ENCODE peak calls at places on chromosomes 4 and X, in nine cellular contexts. K is adipocyte; Y is cardiac muscle cell; G is MM.1S; E is IMR-90; X is ovary; O is CD8-positive, alpha-beta T cell; C is psoas muscle; P is heart left ventricle. J is an unnamed sample.

GRCh38 chrX:72280210-72280882 is 3.3 kb upstream of the RPS4X start:
- DNase-seq in K (no peak), Y (no peak), G (no peak), E (peak; percentile 38), X (no peak), O (no peak), C (no peak), P (no peak), J (no peak)

GRCh38 chrX:42246814-42247213 is 323.5 kb upstream of the CASK start:
- DNase-seq in K (peak; percentile 13), Y (peak; percentile 75), G (no peak), E (no peak), X (no peak), O (no peak), C (no peak), P (no peak), J (no peak)

GRCh38 chr4:54218736-54219135 is 10.4 kb upstream of the PDGFRA start:
- DNase-seq in K (no peak), Y (no peak), G (no peak), E (no peak), X (no peak), O (no peak), C (no peak), P (no peak), J (no peak)

GRCh38 chrX:9677098-9677739 is 88.4 kb downstream of the GPR143 start:
- DNase-seq in K (no peak), Y (peak; percentile 40), G (peak; percentile 80), E (peak; percentile 64), X (no peak), O (no peak), C (no peak), P (peak; percentile 18), J (no peak)

GRCh38 chrX:47877327-47877726 is 40.6 kb downstream of the ZNF81 start:
- DNase-seq in K (no peak), Y (no peak), G (peak; percentile 86), E (no peak), X (no peak), O (no peak), C (no peak), P (no peak), J (no peak)

GRCh38 chrX:1502241-1502640 is 34.7 kb downstream of the P2RY8 start:
- DNase-seq in K (no peak), Y (no peak), G (no peak), E (no peak), X (no peak), O (no peak), C (no peak), P (no peak), J (peak; percentile 98)

GRCh38 chr4:5470318-5470889 is 238.0 kb downstream of the EVC2 start:
- DNase-seq in K (peak; percentile 21), Y (no peak), G (no peak), E (peak; percentile 43), X (no peak), O (no peak), C (no peak), P (no peak), J (peak; percentile 21)

GRCh38 chr4:102454278-102454677 is 46.9 kb upstream of the NFKB1 start:
- DNase-seq in K (no peak), Y (no peak), G (no peak), E (no peak), X (no peak), O (no peak), C (no peak), P (no peak), J (no peak)

GRCh38 chr4:118682928-118683327 is 2.3 kb upstream of the METTL14 start:
- DNase-seq in K (peak; percentile 70), Y (peak; percentile 46), G (peak; percentile 24), E (peak; percentile 41), X (no peak), O (no peak), C (no peak), P (no peak), J (peak; percentile 65)

GRCh38 chr4:41050840-41051775 is 163.2 kb downstream of the APBB2 start:
- DNase-seq in K (no peak), Y (no peak), G (no peak), E (no peak), X (no peak), O (no peak), C (no peak), P (peak; percentile 52), J (no peak)

GRCh38 chr4:38710053-38710452 is 46.1 kb downstream of the KLF3 start:
- DNase-seq in K (no peak), Y (no peak), G (no peak), E (no peak), X (no peak), O (no peak), C (no peak), P (no peak), J (no peak)

GRCh38 chr4:27186710-27187109 is 326.1 kb downstream of the STIM2 start:
- DNase-seq in K (no peak), Y (no peak), G (no peak), E (no peak), X (no peak), O (no peak), C (no peak), P (no peak), J (no peak)

GRCh38 chr4:898869-899555 is 33.1 kb downstream of the GAK start:
- DNase-seq in K (no peak), Y (no peak), G (no peak), E (no peak), X (no peak), O (no peak), C (no peak), P (no peak), J (no peak)

GRCh38 chrX:17547658-17548057 is 172.7 kb downstream of the NHS start:
- DNase-seq in K (peak; percentile 58), Y (peak; percentile 76), G (peak; percentile 55), E (peak; percentile 91), X (peak; percentile 56), O (no peak), C (peak; percentile 58), P (no peak), J (no peak)

GRCh38 chr4:101114936-101115372 is 232.4 kb downstream of the PPP3CA start:
- DNase-seq in K (peak; percentile 22), Y (peak; percentile 81), G (no peak), E (peak; percentile 83), X (no peak), O (no peak), C (no peak), P (no peak), J (no peak)

GRCh38 chr4:62670509-62670908 is 1470.4 kb downstream of the ADGRL3 start:
- DNase-seq in K (no peak), Y (no peak), G (peak; percentile 14), E (no peak), X (no peak), O (no peak), C (no peak), P (peak; percentile 21), J (no peak)

GRCh38 chrX:120457766-120458180 is 11.3 kb downstream of the LAMP2 start:
- DNase-seq in K (peak; percentile 78), Y (peak; percentile 81), G (no peak), E (peak; percentile 76), X (no peak), O (no peak), C (no peak), P (no peak), J (peak; percentile 86)
- H3K4me1 ChIP-seq in K (peaks cover 16% of the 10 kb centered on the region), Y (no peaks in the 10 kb centered on the region), G (peaks cover 12% of the 10 kb centered on the region), E (no peaks in the 10 kb centered on the region), X (peaks cover 4% of the 10 kb centered on the region), O (peaks cover 24% of the 10 kb centered on the region), C (peaks cover 22% of the 10 kb centered on the region), P (peaks cover 1% of the 10 kb centered on the region), J (peaks cover 47% of the 10 kb centered on the region)

GRCh38 chrX:57104921-57105398 is 16.4 kb downstream of the SPIN2B start:
- DNase-seq in K (no peak), Y (no peak), G (no peak), E (no peak), X (no peak), O (no peak), C (no peak), P (no peak), J (no peak)
- H3K4me1 ChIP-seq in K (no peaks in the 10 kb centered on the region), Y (no peaks in the 10 kb centered on the region), G (no peaks in the 10 kb centered on the region), E (no peaks in the 10 kb centered on the region), X (no peaks in the 10 kb centered on the region), O (no peaks in the 10 kb centered on the region), C (no peaks in the 10 kb centered on the region), P (no peaks in the 10 kb centered on the region), J (no peaks in the 10 kb centered on the region)

GRCh38 chrX:2711441-2711840 is 20.3 kb downstream of the CD99 start:
- DNase-seq in K (no peak), Y (no peak), G (no peak), E (no peak), X (no peak), O (no peak), C (no peak), P (no peak), J (no peak)
- H3K4me1 ChIP-seq in K (peaks cover 36% of the 10 kb centered on the region), Y (peaks cover 21% of the 10 kb centered on the region), G (no peaks in the 10 kb centered on the region), E (peaks cover 22% of the 10 kb centered on the region), X (peaks cover 28% of the 10 kb centered on the region), O (peaks cover 58% of the 10 kb centered on the region), C (peaks cover 32% of the 10 kb centered on the region), P (peaks cover 46% of the 10 kb centered on the region), J (peaks cover 39% of the 10 kb centered on the region)

GRCh38 chrX:66005832-66006449 is 33.9 kb downstream of the VSIG4 start:
- DNase-seq in K (no peak), Y (no peak), G (no peak), E (no peak), X (no peak), O (no peak), C (no peak), P (no peak), J (no peak)
- H3K4me1 ChIP-seq in K (no peaks in the 10 kb centered on the region), Y (no peaks in the 10 kb centered on the region), G (peaks cover 27% of the 10 kb centered on the region), E (no peaks in the 10 kb centered on the region), X (no peaks in the 10 kb centered on the region), O (peaks cover 50% of the 10 kb centered on the region), C (no peaks in the 10 kb centered on the region), P (no peaks in the 10 kb centered on the region), J (no peaks in the 10 kb centered on the region)

DNA sequence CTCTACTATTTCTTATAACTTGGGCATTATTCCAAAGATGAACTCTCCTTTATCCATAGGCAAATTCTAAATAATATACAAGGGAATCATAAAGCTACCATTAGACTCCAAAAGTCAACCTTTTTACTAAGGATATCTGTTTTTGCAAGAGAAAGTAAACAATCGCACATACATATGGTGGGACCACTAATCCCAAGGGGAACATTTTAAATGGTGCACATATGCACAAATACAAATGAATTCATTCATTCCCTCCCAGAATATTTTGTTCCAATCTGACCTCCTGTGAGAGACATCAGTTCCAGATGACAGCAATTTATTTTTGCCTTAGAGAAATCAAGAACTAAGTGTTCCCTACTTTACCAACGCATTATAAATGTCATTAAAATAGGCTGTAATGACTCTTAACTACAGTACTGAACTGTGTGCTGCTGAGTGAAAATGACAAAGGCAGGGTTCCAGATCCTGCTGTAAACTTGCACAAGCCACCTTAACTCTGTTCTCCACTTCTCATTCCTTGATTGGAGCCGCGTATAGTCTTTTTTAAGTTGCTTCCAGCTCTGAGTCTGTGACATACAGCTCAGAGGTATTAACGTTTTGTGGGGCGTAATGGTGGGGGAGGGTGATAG is 2.0 kb downstream of the DHX15 start:
- DNase-seq in K (peak; percentile 47), Y (peak; percentile 10), G (no peak), E (no peak), X (no peak), O (no peak), C (no peak), P (no peak), J (no peak)
- H3K4me1 ChIP-seq in K (peaks cover 22% of the 10 kb centered on the region), Y (peaks cover 14% of the 10 kb centered on the region), G (peaks cover 23% of the 10 kb centered on the region), E (peaks cover 8% of the 10 kb centered on the region), X (peaks cover 6% of the 10 kb centered on the region), O (peaks cover 30% of the 10 kb centered on the region), C (peaks cover 55% of the 10 kb centered on the region), P (peaks cover 40% of the 10 kb centered on the region), J (peaks cover 52% of the 10 kb centered on the region)

GRCh38 chr4:186702297-186702696 is 21.4 kb downstream of the FAT1 start:
- DNase-seq in K (no peak), Y (peak; percentile 16), G (no peak), E (no peak), X (no peak), O (no peak), C (no peak), P (no peak), J (no peak)
- H3K4me1 ChIP-seq in K (peaks cover 41% of the 10 kb centered on the region), Y (peaks cover 31% of the 10 kb centered on the region), G (no peaks in the 10 kb centered on the region), E (peaks cover 26% of the 10 kb centered on the region), X (peaks cover 7% of the 10 kb centered on the region), O (no peaks in the 10 kb centered on the region), C (no peaks in the 10 kb centered on the region), P (peaks cover 54% of the 10 kb centered on the region), J (no peaks in the 10 kb centered on the region)